ENCODE peak calls at places on chromosomes 16 and 17, in five cellular contexts. One of them, this sample, is unnamed.
A peak's percentile ranks its signal among the peaks of the same experiment; 100 is the strongest.

GRCh38 chr17:79295307-79295706 is 220.7 kb downstream of the ENGASE start:
- DNase-seq in 8988T: no peak
- DNase-seq in stimulated activated CD4-positive, alpha-beta T cell treated with anti-CD3 and anti-CD28 coated beads, Interleukin-15, amount 100 ng/mL, for 1 hour: no peak
- DNase-seq in EL: no peak
- DNase-seq in effector memory CD4-positive, alpha-beta T cell: no peak
- DNase-seq in this sample: no peak

GRCh38 chr16:554640-555413 is 5.4 kb upstream of the PRR35 start:
- DNase-seq in EL: peak; percentile 68
- DNase-seq in effector memory CD4-positive, alpha-beta T cell: no peak
- DNase-seq in stimulated activated CD4-positive, alpha-beta T cell treated with anti-CD3 and anti-CD28 coated beads, Interleukin-15, amount 100 ng/mL, for 1 hour: no peak
- DNase-seq in 8988T: no peak
- DNase-seq in this sample: no peak

GRCh38 chr17:48376926-48377325 is 53.1 kb downstream of the SKAP1 start:
- DNase-seq in stimulated activated CD4-positive, alpha-beta T cell treated with anti-CD3 and anti-CD28 coated beads, Interleukin-15, amount 100 ng/mL, for 1 hour: no peak
- DNase-seq in EL: no peak
- DNase-seq in effector memory CD4-positive, alpha-beta T cell: no peak
- DNase-seq in 8988T: no peak
- DNase-seq in this sample: no peak

GRCh38 chr17:69485126-69485724 is 70.7 kb downstream of the MAP2K6 start:
- DNase-seq in EL: no peak
- DNase-seq in effector memory CD4-positive, alpha-beta T cell: no peak
- DNase-seq in 8988T: no peak
- DNase-seq in stimulated activated CD4-positive, alpha-beta T cell treated with anti-CD3 and anti-CD28 coated beads, Interleukin-15, amount 100 ng/mL, for 1 hour: no peak
- DNase-seq in this sample: no peak

GRCh38 chr17:17846645-17847044 is 9.9 kb upstream of the SREBF1 start:
- DNase-seq in EL: no peak
- DNase-seq in stimulated activated CD4-positive, alpha-beta T cell treated with anti-CD3 and anti-CD28 coated beads, Interleukin-15, amount 100 ng/mL, for 1 hour: no peak
- DNase-seq in effector memory CD4-positive, alpha-beta T cell: no peak
- DNase-seq in 8988T: no peak
- DNase-seq in this sample: no peak

GRCh38 chr16:88810868-88811599 is 694 bp downstream of the APRT start:
- DNase-seq in 8988T: peak; percentile 83
- DNase-seq in effector memory CD4-positive, alpha-beta T cell: peak; percentile 39
- DNase-seq in stimulated activated CD4-positive, alpha-beta T cell treated with anti-CD3 and anti-CD28 coated beads, Interleukin-15, amount 100 ng/mL, for 1 hour: peak; percentile 36
- DNase-seq in EL: peak; percentile 80
- DNase-seq in this sample: no peak

GRCh38 chr17:60525624-60526514 is at the start of gene APPBP2:
- DNase-seq in stimulated activated CD4-positive, alpha-beta T cell treated with anti-CD3 and anti-CD28 coated beads, Interleukin-15, amount 100 ng/mL, for 1 hour: peak; percentile 42
- DNase-seq in effector memory CD4-positive, alpha-beta T cell: peak; percentile 60
- DNase-seq in EL: peak; percentile 90
- DNase-seq in 8988T: peak; percentile 51
- DNase-seq in this sample: no peak

GRCh38 chr16:69522732-69523404 is 42.9 kb upstream of the NFAT5 start:
- DNase-seq in 8988T: no peak
- DNase-seq in effector memory CD4-positive, alpha-beta T cell: no peak
- DNase-seq in EL: no peak
- DNase-seq in stimulated activated CD4-positive, alpha-beta T cell treated with anti-CD3 and anti-CD28 coated beads, Interleukin-15, amount 100 ng/mL, for 1 hour: no peak
- DNase-seq in this sample: no peak

GRCh38 chr16:49754495-49755290 is 101.2 kb downstream of the ZNF423 start:
- DNase-seq in 8988T: no peak
- DNase-seq in EL: peak; percentile 17
- DNase-seq in stimulated activated CD4-positive, alpha-beta T cell treated with anti-CD3 and anti-CD28 coated beads, Interleukin-15, amount 100 ng/mL, for 1 hour: no peak
- DNase-seq in effector memory CD4-positive, alpha-beta T cell: no peak
- DNase-seq in this sample: no peak

GRCh38 chr16:16083421-16084156 is 134.2 kb downstream of the ABCC1 start:
- DNase-seq in EL: peak; percentile 40
- DNase-seq in effector memory CD4-positive, alpha-beta T cell: no peak
- DNase-seq in 8988T: no peak
- DNase-seq in stimulated activated CD4-positive, alpha-beta T cell treated with anti-CD3 and anti-CD28 coated beads, Interleukin-15, amount 100 ng/mL, for 1 hour: no peak
- DNase-seq in this sample: no peak

GRCh38 chr16:71846443-71846842 is 667 bp downstream of the ATXN1L start:
- DNase-seq in 8988T: no peak
- DNase-seq in effector memory CD4-positive, alpha-beta T cell: no peak
- DNase-seq in stimulated activated CD4-positive, alpha-beta T cell treated with anti-CD3 and anti-CD28 coated beads, Interleukin-15, amount 100 ng/mL, for 1 hour: no peak
- DNase-seq in EL: peak; percentile 9
- DNase-seq in this sample: no peak

GRCh38 chr16:9134739-9135138 is 43.3 kb downstream of the HAPSTR1 start:
- DNase-seq in 8988T: peak; percentile 54
- DNase-seq in EL: peak; percentile 56
- DNase-seq in effector memory CD4-positive, alpha-beta T cell: no peak
- DNase-seq in stimulated activated CD4-positive, alpha-beta T cell treated with anti-CD3 and anti-CD28 coated beads, Interleukin-15, amount 100 ng/mL, for 1 hour: peak; percentile 10
- DNase-seq in this sample: no peak

GRCh38 chr16:22300427-22301071 is 3.3 kb downstream of the POLR3E start:
- DNase-seq in stimulated activated CD4-positive, alpha-beta T cell treated with anti-CD3 and anti-CD28 coated beads, Interleukin-15, amount 100 ng/mL, for 1 hour: no peak
- DNase-seq in effector memory CD4-positive, alpha-beta T cell: no peak
- DNase-seq in 8988T: peak; percentile 38
- DNase-seq in EL: peak; percentile 53
- DNase-seq in this sample: no peak

GRCh38 chr17:74815671-74816370 is 39.7 kb upstream of the NAT9 start:
- DNase-seq in effector memory CD4-positive, alpha-beta T cell: no peak
- DNase-seq in stimulated activated CD4-positive, alpha-beta T cell treated with anti-CD3 and anti-CD28 coated beads, Interleukin-15, amount 100 ng/mL, for 1 hour: no peak
- DNase-seq in EL: no peak
- DNase-seq in 8988T: no peak
- DNase-seq in this sample: no peak

GRCh38 chr17:48047113-48047740 is 932 bp upstream of the NFE2L1 start:
- DNase-seq in stimulated activated CD4-positive, alpha-beta T cell treated with anti-CD3 and anti-CD28 coated beads, Interleukin-15, amount 100 ng/mL, for 1 hour: no peak
- DNase-seq in effector memory CD4-positive, alpha-beta T cell: no peak
- DNase-seq in 8988T: no peak
- DNase-seq in EL: no peak
- DNase-seq in this sample: no peak

GRCh38 chr16:19517424-19518089 is 4.3 kb downstream of the GDE1 start:
- DNase-seq in EL: peak; percentile 57
- DNase-seq in 8988T: no peak
- DNase-seq in effector memory CD4-positive, alpha-beta T cell: no peak
- DNase-seq in stimulated activated CD4-positive, alpha-beta T cell treated with anti-CD3 and anti-CD28 coated beads, Interleukin-15, amount 100 ng/mL, for 1 hour: no peak
- DNase-seq in this sample: no peak

GRCh38 chr17:66627985-66628384 is 206.9 kb upstream of the CACNG5 start:
- DNase-seq in 8988T: no peak
- DNase-seq in EL: no peak
- DNase-seq in stimulated activated CD4-positive, alpha-beta T cell treated with anti-CD3 and anti-CD28 coated beads, Interleukin-15, amount 100 ng/mL, for 1 hour: no peak
- DNase-seq in effector memory CD4-positive, alpha-beta T cell: no peak
- DNase-seq in this sample: no peak

GRCh38 chr17:80455784-80456183 is 20.6 kb downstream of the NPTX1 start:
- DNase-seq in stimulated activated CD4-positive, alpha-beta T cell treated with anti-CD3 and anti-CD28 coated beads, Interleukin-15, amount 100 ng/mL, for 1 hour: no peak
- DNase-seq in 8988T: no peak
- DNase-seq in effector memory CD4-positive, alpha-beta T cell: no peak
- DNase-seq in EL: peak; percentile 29
- DNase-seq in this sample: no peak

GRCh38 chr16:25009822-25010221 is 5.3 kb downstream of the ARHGAP17 start:
- DNase-seq in effector memory CD4-positive, alpha-beta T cell: no peak
- DNase-seq in EL: no peak
- DNase-seq in 8988T: no peak
- DNase-seq in stimulated activated CD4-positive, alpha-beta T cell treated with anti-CD3 and anti-CD28 coated beads, Interleukin-15, amount 100 ng/mL, for 1 hour: no peak
- DNase-seq in this sample: no peak

GRCh38 chr16:88684569-88685155 is 1.6 kb downstream of the SNAI3 start:
- DNase-seq in stimulated activated CD4-positive, alpha-beta T cell treated with anti-CD3 and anti-CD28 coated beads, Interleukin-15, amount 100 ng/mL, for 1 hour: no peak
- DNase-seq in 8988T: no peak
- DNase-seq in EL: no peak
- DNase-seq in effector memory CD4-positive, alpha-beta T cell: no peak
- DNase-seq in this sample: no peak

This sample was measured in SK-N-MC.